ENCODE peak calls at places on chromosome 1, in four cellular contexts. W is stimulated activated CD4-positive, alpha-beta T cell treated with anti-CD3 and anti-CD28 coated beads, Interleukin-12 subunit alpha, Interleukin-12 subunit beta, amount 100 ng/mL, for 4 hours; R is ovary; P is amniotic epithelial cell. A is an unnamed sample.

GRCh38 chr1:54800899-54801759 is at the start of gene TTC22:
- DNase-seq in R (no peak), W (peak; percentile 61), P (no peak), A (no peak)

GRCh38 chr1:165352442-165353293 is 3.8 kb downstream of the LMX1A start:
- DNase-seq in W (no peak), P (no peak), R (no peak), A (no peak)

GRCh38 chr1:192654607-192655389 is 18.9 kb downstream of the RGS13 start:
- DNase-seq in R (no peak), P (peak; percentile 33), W (no peak), A (no peak)

GRCh38 chr1:181073638-181074037 is 14.9 kb upstream of the IER5 start:
- DNase-seq in P (peak; percentile 98), W (no peak), R (no peak), A (no peak)

GRCh38 chr1:89126602-89127001 is 688 bp upstream of the GBP2 start:
- DNase-seq in W (no peak), P (peak; percentile 34), R (no peak), A (no peak)

GRCh38 chr1:169604781-169605560 is 18.7 kb upstream of the F5 start:
- DNase-seq in R (no peak), P (no peak), W (no peak), A (no peak)

GRCh38 chr1:183730107-183730724 is 74.7 kb upstream of the RGL1 start:
- DNase-seq in P (no peak), R (no peak), W (no peak), A (no peak)

GRCh38 chr1:6351480-6352137 is 42.0 kb downstream of the ACOT7 start:
- DNase-seq in W (no peak), P (no peak), R (no peak), A (no peak)

GRCh38 chr1:11740258-11741192 is 4.6 kb downstream of the AGTRAP start:
- DNase-seq in W (no peak), R (no peak), P (peak; percentile 13), A (no peak)

GRCh38 chr1:97646071-97646470 is 274.8 kb downstream of the DPYD start:
- DNase-seq in P (no peak), W (no peak), R (no peak), A (no peak)

GRCh38 chr1:78006491-78006890 is 1.8 kb downstream of the DNAJB4 start:
- DNase-seq in P (no peak), W (no peak), R (no peak), A (no peak)

GRCh38 chr1:156726549-156727226 is 1.6 kb upstream of the METTL25B start:
- DNase-seq in P (peak; percentile 56), R (no peak), W (no peak), A (peak; percentile 47)

GRCh38 chr1:25524568-25525359 is 18.6 kb upstream of the LDLRAP1 start:
- DNase-seq in P (no peak), R (no peak), W (no peak), A (no peak)

GRCh38 chr1:160149706-160150105 is 1.7 kb upstream of the ATP1A4 start:
- DNase-seq in W (no peak), R (no peak), P (peak; percentile 9), A (no peak)